ENCODE peak calls at places on chromosomes 7 and 10, in eight cellular contexts. G, J, R, M, A, S, C and U are unnamed samples.

GRCh38 chr10:62894156-62894555 is 78.0 kb upstream of the EGR2 start:
- DNase-seq in G (no peak), J (no peak), R (no peak), M (no peak), A (no peak), S (no peak), C (no peak), U (no peak)

GRCh38 chr7:39566056-39566921 is at the start of gene YAE1:
- DNase-seq in G (peak), J (peak), R (peak), M (peak), A (peak), S (peak), C (peak), U (peak)

GRCh38 chr10:31152421-31153133 is 120.9 kb upstream of the ZNF438 start:
- DNase-seq in G (no peak), J (peak), R (no peak), M (no peak), A (no peak), S (no peak), C (no peak), U (no peak)

GRCh38 chr7:23714579-23714978 is 4.6 kb downstream of the STK31 start:
- DNase-seq in G (no peak), J (no peak), R (no peak), M (no peak), A (no peak), S (no peak), C (no peak), U (no peak)

GRCh38 chr7:99739699-99740572 is 4.9 kb upstream of the CYP3A7 start:
- DNase-seq in G (no peak), J (no peak), R (no peak), M (no peak), A (peak), S (no peak), C (no peak), U (no peak)

GRCh38 chr7:23700058-23700457 is 10.0 kb upstream of the STK31 start:
- DNase-seq in G (no peak), J (peak), R (no peak), M (no peak), A (no peak), S (no peak), C (no peak), U (no peak)

GRCh38 chr7:66921396-66921917 is 432 bp downstream of the TMEM248 start:
- DNase-seq in G (peak), J (peak), R (no peak), M (peak), A (no peak), S (no peak), C (no peak), U (peak)

GRCh38 chr10:3792710-3793219 is 7.8 kb upstream of the KLF6 start:
- DNase-seq in G (no peak), J (no peak), R (no peak), M (no peak), A (no peak), S (no peak), C (no peak), U (no peak)

GRCh38 chr7:75985518-75986146 is 8.8 kb downstream of the TMEM120A start:
- DNase-seq in G (no peak), J (peak), R (no peak), M (no peak), A (no peak), S (no peak), C (no peak), U (peak)

GRCh38 chr10:71087622-71088021 is 124.7 kb upstream of the UNC5B start:
- DNase-seq in G (no peak), J (no peak), R (no peak), M (no peak), A (no peak), S (no peak), C (no peak), U (no peak)

GRCh38 chr7:959271-959670 is 4.8 kb upstream of the ADAP1 start:
- DNase-seq in G (no peak), J (peak), R (no peak), M (no peak), A (no peak), S (no peak), C (no peak), U (no peak)

GRCh38 chr10:122575776-122576175 is 15.2 kb downstream of the DMBT1 start:
- DNase-seq in G (no peak), J (no peak), R (no peak), M (no peak), A (no peak), S (no peak), C (no peak), U (no peak)

DNA sequence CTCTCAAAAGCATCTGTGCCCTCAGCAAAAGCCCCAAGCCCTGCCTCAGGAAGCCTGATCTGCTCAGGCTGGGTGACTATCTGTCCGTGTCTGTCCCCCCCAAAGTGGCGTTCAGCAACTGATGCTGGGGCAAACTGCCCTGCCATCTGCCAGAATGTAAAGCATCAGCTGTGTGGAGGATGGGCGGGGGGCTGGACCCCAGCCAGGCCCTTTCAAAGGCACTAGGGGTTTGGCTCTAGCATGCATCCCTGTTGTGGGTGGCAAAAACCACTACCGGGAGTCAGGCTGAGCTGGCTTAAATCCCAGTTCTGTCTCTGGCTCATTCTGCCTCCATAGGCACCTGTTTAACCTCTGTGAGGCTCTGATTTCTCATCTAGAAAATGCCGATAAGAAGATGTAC is 35.5 kb downstream of the GPRIN2 start:
- DNase-seq in G (peak), J (peak), R (no peak), M (peak), A (no peak), S (no peak), C (no peak), U (no peak)
- TF ChIP-seq USF2 in G (no peak), J (no peak), R (no peak), M (no peak), A (no peak), S (no peak), C (no peak), U (no peak)

DNA sequence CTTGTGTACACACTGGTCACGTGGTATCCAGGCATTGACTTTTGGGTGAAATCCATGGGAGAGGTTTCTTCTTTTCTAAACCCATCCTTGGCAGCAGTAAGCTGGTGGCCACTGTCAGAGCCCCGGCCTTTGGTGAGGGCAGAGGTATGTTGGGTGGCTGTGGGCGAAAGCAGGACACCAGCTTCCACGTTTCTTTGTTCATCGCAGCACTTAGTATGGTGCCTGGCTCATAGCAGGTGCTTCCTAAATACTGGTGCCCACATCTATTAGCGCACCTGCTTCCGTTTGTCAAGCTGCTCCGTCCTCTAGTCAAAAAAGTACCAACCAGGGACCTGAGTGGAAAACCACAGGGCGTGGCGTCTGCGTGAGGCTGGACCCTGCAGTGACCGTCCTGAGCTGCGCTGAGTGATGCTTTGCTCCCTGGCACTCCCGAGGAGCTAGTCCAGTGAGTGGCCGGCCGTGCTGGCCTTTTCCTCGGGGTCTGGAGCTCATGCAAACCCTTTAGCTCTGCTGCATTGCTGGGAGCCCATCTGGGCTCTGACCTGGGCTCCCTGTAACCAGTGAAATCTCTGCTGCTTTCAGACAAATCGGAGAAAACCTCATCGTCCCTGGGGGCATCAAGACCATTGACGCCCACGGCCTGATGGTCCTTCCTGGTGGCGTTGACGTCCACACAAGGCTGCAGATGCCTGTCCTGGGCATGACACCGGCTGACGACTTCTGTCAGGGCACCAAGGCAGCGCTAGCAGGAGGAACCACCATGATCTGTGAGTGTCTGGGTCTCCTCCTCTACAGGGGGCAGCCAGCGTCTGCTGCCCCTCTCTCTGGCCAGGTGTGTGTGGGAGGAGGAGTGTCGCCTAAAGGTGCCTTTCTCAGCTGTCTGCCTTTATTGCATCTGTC is 5.6 kb downstream of the DPYSL4 start:
- DNase-seq in G (no peak), J (no peak), R (no peak), M (no peak), A (no peak), S (no peak), C (no peak), U (no peak)
- TF ChIP-seq USF2 in G (no peak), J (no peak), R (no peak), M (no peak), A (no peak), S (no peak), C (no peak), U (no peak)

GRCh38 chr10:114766470-114766869 is 55.1 kb upstream of the FHIP2A start:
- DNase-seq in G (peak), J (no peak), R (no peak), M (no peak), A (no peak), S (no peak), C (no peak), U (no peak)

GRCh38 chr10:114768394-114768786 is 53.2 kb upstream of the FHIP2A start:
- DNase-seq in G (no peak), J (no peak), R (peak), M (no peak), A (no peak), S (no peak), C (no peak), U (no peak)

GRCh38 chr10:114770009-114770408 is 51.6 kb upstream of the FHIP2A start:
- DNase-seq in G (no peak), J (no peak), R (no peak), M (no peak), A (no peak), S (no peak), C (no peak), U (no peak)

GRCh38 chr10:114767101-114767588 is 54.4 kb upstream of the FHIP2A start:
- DNase-seq in G (peak), J (peak), R (peak), M (no peak), A (no peak), S (no peak), C (no peak), U (no peak)

GRCh38 chr10:114767589-114768393 is 53.8 kb upstream of the FHIP2A start:
- DNase-seq in G (peak), J (peak), R (peak), M (peak), A (no peak), S (no peak), C (no peak), U (no peak)
- TF ChIP-seq USF2 in G (no peak), J (no peak), R (no peak), M (no peak), A (no peak), S (no peak), C (no peak), U (no peak)

DNA sequence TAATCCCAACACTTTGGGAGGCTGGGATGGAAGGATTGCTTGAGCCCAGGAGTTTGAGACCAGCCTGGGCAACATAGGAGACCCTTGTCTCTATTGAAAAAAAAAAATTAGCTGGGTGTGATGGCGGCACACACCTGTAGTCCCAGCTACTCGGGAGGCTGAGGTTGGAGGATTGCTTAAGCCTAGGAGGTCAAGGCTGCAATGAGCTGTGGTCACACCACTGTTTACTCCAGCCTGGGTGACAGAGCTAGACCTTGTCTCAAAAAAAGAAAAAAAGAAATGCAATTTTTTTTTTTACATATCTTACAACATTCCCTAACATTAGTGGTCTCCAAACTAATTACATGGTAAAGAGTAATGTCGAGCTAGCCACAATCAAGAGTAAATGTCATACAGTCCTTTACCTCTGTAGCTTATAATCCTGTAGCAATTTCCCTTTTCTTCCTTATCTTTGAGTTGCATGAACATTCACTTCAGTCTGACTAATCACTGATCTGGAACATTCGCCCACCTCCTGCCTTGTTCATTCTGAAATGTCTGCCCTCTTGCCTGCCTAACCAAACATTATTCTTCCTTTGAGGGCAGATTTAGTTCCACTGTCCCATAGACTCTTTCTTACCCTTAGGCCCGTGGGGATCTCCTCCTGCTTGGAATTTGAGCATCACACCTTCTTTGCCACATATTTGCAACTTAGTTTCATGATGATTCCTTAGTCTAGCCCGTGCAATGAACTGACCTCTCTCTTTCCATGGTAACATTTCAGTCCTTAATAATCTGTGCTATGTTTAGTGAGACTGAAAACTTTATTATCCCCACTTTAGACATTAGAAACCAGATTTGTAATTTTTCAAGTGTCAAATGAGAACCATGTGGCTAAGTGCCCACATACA is 4.8 kb upstream of the VCL start:
- DNase-seq in G (peak), J (no peak), R (no peak), M (no peak), A (no peak), S (no peak), C (no peak), U (peak)
- TF ChIP-seq USF2 in G (no peak), J (no peak), R (no peak), M (no peak), A (no peak), S (no peak), C (no peak), U (no peak)

DNA sequence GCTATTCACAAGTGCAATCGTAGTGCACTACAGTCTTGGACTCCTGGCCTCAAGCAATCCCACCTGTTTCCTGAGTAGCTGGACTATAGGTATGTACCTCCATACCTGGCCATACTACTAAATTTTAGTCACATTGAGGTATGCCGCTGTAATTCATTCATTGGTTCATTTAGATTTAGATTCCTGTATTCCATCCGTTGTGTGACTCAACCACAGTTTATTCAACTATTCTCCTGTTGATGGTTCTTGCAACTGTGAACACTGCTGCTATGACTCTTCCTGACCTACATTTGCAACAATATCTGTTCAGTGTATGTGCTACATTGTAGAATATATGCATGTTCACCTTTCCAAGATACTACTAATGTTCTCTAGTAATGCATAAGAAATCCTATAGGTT is 8.0 kb upstream of the ZCCHC24 start:
- DNase-seq in G (peak), J (no peak), R (no peak), M (no peak), A (no peak), S (no peak), C (no peak), U (no peak)
- TF ChIP-seq USF2 in G (no peak), J (no peak), R (no peak), M (no peak), A (no peak), S (no peak), C (no peak), U (no peak)

GRCh38 chr7:74417419-74417971 is 36.2 kb upstream of the GTF2IRD1 start:
- DNase-seq in G (peak), J (peak), R (peak), M (peak), A (peak), S (peak), C (no peak), U (peak)
- TF ChIP-seq USF2 in G (no peak), J (no peak), R (no peak), M (no peak), A (no peak), S (no peak), C (no peak), U (no peak)

GRCh38 chr7:157151626-157152339 is 13.1 kb downstream of the UBE3C start:
- DNase-seq in G (no peak), J (no peak), R (no peak), M (no peak), A (no peak), S (no peak), C (no peak), U (no peak)
- TF ChIP-seq USF2 in G (no peak), J (no peak), R (no peak), M (no peak), A (no peak), S (no peak), C (no peak), U (no peak)